ENCODE peak calls at places on chromosomes 6 and 20, in ten cellular contexts. F is CD8-positive, alpha-beta T cell; E is choroid plexus epithelial cell; X is thyroid gland; Y is astrocyte of the spinal cord; H is nephron progenitor cell; Q is fibroblast of pulmonary artery; P is AG09319; Z is uterus; V is body of pancreas. W is an unnamed sample.

GRCh38 chr6:113182370-113183141 is 674.6 kb upstream of the MARCKS start:
- DNase-seq in X (no peak), P (peak; percentile 59), Q (peak; percentile 83), F (no peak), E (peak; percentile 86), V (no peak), H (no peak), Z (no peak), Y (peak; percentile 80), W (no peak)

GRCh38 chr20:32872266-32872665 is 13.5 kb downstream of the EFCAB8 start:
- DNase-seq in F (no peak), E (no peak), P (no peak), Q (no peak), H (no peak), Y (no peak), Z (no peak), X (peak; percentile 24), V (no peak), W (no peak)

GRCh38 chr6:4712291-4712690 is 63.9 kb upstream of the CDYL start:
- DNase-seq in Y (no peak), V (no peak), E (no peak), F (no peak), H (no peak), Z (no peak), X (no peak), Q (no peak), P (no peak), W (no peak)

GRCh38 chr6:7137335-7138106 is 29.8 kb downstream of the RREB1 start:
- DNase-seq in P (no peak), V (no peak), E (peak; percentile 71), X (no peak), Y (peak; percentile 68), H (peak; percentile 30), Z (peak; percentile 50), F (peak; percentile 63), Q (peak; percentile 50), W (no peak)

GRCh38 chr6:46044876-46045617 is 29.4 kb upstream of the CLIC5 start:
- DNase-seq in P (peak; percentile 8), H (no peak), F (no peak), Y (peak; percentile 90), E (peak; percentile 91), Q (peak; percentile 80), V (peak; percentile 16), X (no peak), Z (no peak), W (no peak)

GRCh38 chr6:41976794-41977484 is 35.3 kb upstream of the CCND3 start:
- DNase-seq in X (no peak), H (no peak), F (no peak), V (no peak), Y (peak; percentile 63), Q (peak; percentile 72), E (peak; percentile 91), P (no peak), Z (no peak), W (no peak)

GRCh38 chr6:155850408-155850841 is 394.8 kb upstream of the NOX3 start:
- DNase-seq in F (no peak), Y (peak; percentile 63), E (peak; percentile 46), V (no peak), P (no peak), H (no peak), Z (no peak), X (no peak), Q (peak; percentile 53), W (no peak)

GRCh38 chr6:129812145-129812777 is 48.9 kb downstream of the TMEM244 start:
- DNase-seq in H (no peak), V (no peak), Y (no peak), E (peak; percentile 22), Q (peak; percentile 4), Z (no peak), P (no peak), F (no peak), X (no peak), W (no peak)

GRCh38 chr6:44697333-44697732 is 309.8 kb downstream of the CDC5L start:
- DNase-seq in H (no peak), X (no peak), Y (no peak), V (no peak), P (no peak), F (no peak), Q (peak; percentile 20), E (peak; percentile 25), Z (no peak), W (no peak)

GRCh38 chr6:156899532-156899931 is 122.4 kb downstream of the ARID1B start:
- DNase-seq in Y (no peak), F (no peak), P (no peak), E (no peak), X (no peak), V (no peak), H (no peak), Q (no peak), Z (no peak), W (no peak)
- TF ChIP-seq CTCF in Y (no peak), F (no peak), P (no peak), E (no peak), X (no peak), V (no peak), H (no peak), Q (no peak), Z (no peak), W (no peak)

DNA sequence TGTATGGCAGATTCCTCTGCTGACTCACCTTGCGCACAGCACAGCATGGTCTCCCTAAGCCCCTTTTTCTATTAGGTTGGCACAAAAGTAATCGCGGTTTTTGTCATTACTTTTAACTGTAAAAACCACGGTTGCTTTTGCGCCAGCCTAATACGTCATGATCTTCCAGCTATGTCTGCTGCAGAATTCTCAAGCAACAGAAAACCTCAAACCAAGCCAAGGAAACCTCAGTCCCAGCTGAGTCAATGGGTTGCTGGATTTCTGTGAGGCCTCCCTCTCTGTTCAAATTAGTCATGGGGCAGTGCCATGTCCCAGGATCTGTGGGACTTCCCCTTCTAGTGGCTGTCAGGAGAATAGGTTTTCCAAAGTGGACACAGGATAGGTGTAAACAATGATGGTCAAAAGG is 15.7 kb upstream of the ENPP1 start:
- DNase-seq in H (no peak), Q (no peak), F (no peak), V (no peak), Z (no peak), X (no peak), P (no peak), Y (peak; percentile 89), E (no peak), W (no peak)
- TF ChIP-seq CTCF in H (no peak), Q (no peak), F (no peak), V (no peak), Z (no peak), X (no peak), P (no peak), Y (peak; percentile 35), E (no peak), W (no peak)

GRCh38 chr6:147779624-147780023 is 271.1 kb downstream of the SAMD5 start:
- DNase-seq in Y (no peak), Z (no peak), H (no peak), F (no peak), P (no peak), E (no peak), X (no peak), Q (no peak), V (no peak), W (no peak)

GRCh38 chr6:147772724-147773123 is 264.2 kb downstream of the SAMD5 start:
- DNase-seq in E (no peak), Q (no peak), Y (no peak), F (no peak), X (no peak), Z (no peak), H (no peak), V (no peak), P (no peak), W (no peak)

GRCh38 chr6:147776631-147777030 is 268.1 kb downstream of the SAMD5 start:
- DNase-seq in V (no peak), F (no peak), E (no peak), P (no peak), X (no peak), Q (no peak), H (no peak), Z (no peak), Y (no peak), W (no peak)

GRCh38 chr6:147770221-147770620 is 261.7 kb downstream of the SAMD5 start:
- DNase-seq in H (no peak), P (no peak), Q (no peak), X (no peak), Y (no peak), E (no peak), F (no peak), Z (no peak), V (no peak), W (no peak)

GRCh38 chr6:147774856-147775255 is 266.4 kb downstream of the SAMD5 start:
- DNase-seq in E (peak; percentile 16), H (no peak), Y (no peak), V (no peak), P (no peak), X (no peak), Z (no peak), Q (no peak), F (no peak), W (no peak)
- TF ChIP-seq CTCF in E (peak; percentile 43), H (no peak), Y (peak; percentile 19), V (no peak), P (no peak), X (no peak), Z (no peak), Q (peak; percentile 10), F (no peak), W (peak; percentile 61)

GRCh38 chr6:83592770-83593394 is 80.5 kb downstream of the PRSS35 start:
- DNase-seq in Q (peak; percentile 9), X (peak; percentile 13), H (no peak), V (peak; percentile 16), Z (no peak), Y (no peak), P (no peak), E (peak; percentile 42), F (no peak), W (no peak)
- TF ChIP-seq CTCF in Q (peak; percentile 62), X (no peak), H (peak; percentile 47), V (peak; percentile 16), Z (no peak), Y (peak; percentile 63), P (peak; percentile 54), E (peak; percentile 79), F (no peak), W (peak; percentile 66)

W was measured in type B pancreatic cell.